ENCODE peak calls at places on chromosome 11, in four cellular contexts. W is stimulated activated CD4-positive, alpha-beta T cell treated with anti-CD3 and anti-CD28 coated beads, Interleukin-4, amount 100 ng/mL, for 48 hours; B is glutamatergic neuron; X is H7. L is an unnamed sample.

GRCh38 chr11:105577645-105578044 is 32.2 kb upstream of the GRIA4 start:
- DNase-seq in W (no peak), B (no peak), X (no peak), L (no peak)

GRCh38 chr11:14904745-14905103 is 12.7 kb upstream of the CYP2R1 start:
- DNase-seq in W (peak), B (peak), X (peak), L (peak)

GRCh38 chr11:126329644-126330200 is 25.8 kb upstream of the ST3GAL4 start:
- DNase-seq in W (no peak), B (no peak), X (no peak), L (no peak)

GRCh38 chr11:57659669-57660068 is 2.1 kb downstream of the CLP1 start:
- DNase-seq in W (no peak), B (no peak), X (no peak), L (no peak)

GRCh38 chr11:46972821-46973220 is 36.3 kb downstream of the CSTPP1 start:
- DNase-seq in W (no peak), B (no peak), X (no peak), L (no peak)

GRCh38 chr11:69541501-69542313 is 60.2 kb downstream of the LINC01488 start:
- DNase-seq in W (no peak), B (no peak), X (no peak), L (no peak)

GRCh38 chr11:2516276-2517015 is 71.6 kb downstream of the KCNQ1 start:
- DNase-seq in W (no peak), B (no peak), X (peak), L (no peak)

GRCh38 chr11:11816511-11817319 is 25.1 kb upstream of the USP47 start:
- DNase-seq in W (no peak), B (no peak), X (no peak), L (no peak)

GRCh38 chr11:73388241-73389133 is 12.3 kb downstream of the RELT start:
- DNase-seq in W (no peak), B (peak), X (peak), L (no peak)

GRCh38 chr11:77801477-77801876 is 19.0 kb downstream of the RSF1 start:
- DNase-seq in W (no peak), B (no peak), X (no peak), L (no peak)

GRCh38 chr11:98711011-98711410 is 309.7 kb upstream of the CNTN5 start:
- DNase-seq in W (no peak), B (no peak), X (no peak), L (no peak)

GRCh38 chr11:115384236-115384635 is 120.0 kb downstream of the CADM1 start:
- DNase-seq in W (no peak), B (no peak), X (no peak), L (no peak)

GRCh38 chr11:10511046-10511711 is 29.8 kb downstream of the RNF141 start:
- DNase-seq in W (no peak), B (no peak), X (peak), L (no peak)

GRCh38 chr11:72114570-72114969 is 2.1 kb upstream of the ANAPC15 start:
- DNase-seq in W (no peak), B (no peak), X (no peak), L (no peak)

GRCh38 chr11:120229451-120230424 is 10.2 kb upstream of the POU2F3 start:
- DNase-seq in W (no peak), B (no peak), X (peak), L (no peak)

GRCh38 chr11:115085461-115086220 is 407.3 kb downstream of the NXPE2 start:
- DNase-seq in W (no peak), B (no peak), X (no peak), L (no peak)

GRCh38 chr11:78642979-78643675 is 68.5 kb upstream of the NARS2 start:
- DNase-seq in W (no peak), B (no peak), X (no peak), L (no peak)

GRCh38 chr11:13923182-13923581 is 39.3 kb upstream of the SPON1 start:
- DNase-seq in W (no peak), B (no peak), X (no peak), L (no peak)

GRCh38 chr11:105027671-105028070 is 4.7 kb upstream of the CASP5 start:
- DNase-seq in W (no peak), B (no peak), X (no peak), L (no peak)

GRCh38 chr11:101436511-101437142 is 147.2 kb downstream of the TRPC6 start:
- DNase-seq in W (no peak), B (peak), X (peak), L (peak)

GRCh38 chr11:61610905-61611304 is 30.0 kb upstream of the SYT7 start:
- DNase-seq in W (no peak), B (no peak), X (no peak), L (no peak)

GRCh38 chr11:74278721-74279148 is 32.7 kb downstream of the P4HA3 start:
- DNase-seq in W (no peak), B (no peak), X (no peak), L (no peak)

GRCh38 chr11:120563698-120564572 is 52.4 kb downstream of the GRIK4 start:
- DNase-seq in W (no peak), B (peak), X (peak), L (peak)

GRCh38 chr11:2699185-2699530 is 636 bp downstream of the KCNQ1OT1 start:
- DNase-seq in W (no peak), B (no peak), X (peak), L (no peak)

GRCh38 chr11:43789700-43790443 is 90.8 kb upstream of the ALKBH3 start:
- DNase-seq in W (no peak), B (no peak), X (no peak), L (no peak)

GRCh38 chr11:22407899-22408298 is 69.7 kb downstream of the SLC17A6 start:
- DNase-seq in W (no peak), B (no peak), X (peak), L (no peak)

GRCh38 chr11:73270089-73270854 is 1.9 kb upstream of the P2RY6 start:
- DNase-seq in W (no peak), B (peak), X (peak), L (no peak)

GRCh38 chr11:106276859-106277436 is 199.5 kb downstream of the AASDHPPT start:
- DNase-seq in W (no peak), B (no peak), X (no peak), L (no peak)

GRCh38 chr11:1779806-1780699 is 16.3 kb upstream of the CTSD start:
- DNase-seq in W (no peak), B (peak), X (peak), L (no peak)

GRCh38 chr11:113906038-113906437 is 1.4 kb downstream of the HTR3B start:
- DNase-seq in W (no peak), B (no peak), X (peak), L (peak)

L was measured in NCI-H1930.